ENCODE peak calls at places on chromosome 17, in four cellular contexts. One of them, this sample, is unnamed.

GRCh38 chr17:72373910-72374741 is 253.3 kb downstream of the SOX9 start:
- DNase-seq in GM04504: no peak
- DNase-seq in anterior cingulate cortex: no peak
- DNase-seq in Calu3: no peak
- DNase-seq in this sample: no peak

GRCh38 chr17:73681946-73682345 is 37.7 kb upstream of the SDK2 start:
- DNase-seq in GM04504: no peak
- DNase-seq in anterior cingulate cortex: no peak
- DNase-seq in Calu3: no peak
- DNase-seq in this sample: no peak

GRCh38 chr17:32551186-32551955 is 64.6 kb downstream of the CDK5R1 start:
- DNase-seq in GM04504: no peak
- DNase-seq in anterior cingulate cortex: no peak
- DNase-seq in Calu3: peak
- DNase-seq in this sample: no peak

GRCh38 chr17:40551091-40551873 is 14.0 kb downstream of the CCR7 start:
- DNase-seq in GM04504: peak
- DNase-seq in anterior cingulate cortex: no peak
- DNase-seq in Calu3: no peak
- DNase-seq in this sample: peak

GRCh38 chr17:59406808-59407381 is 75.4 kb downstream of the YPEL2 start:
- DNase-seq in GM04504: no peak
- DNase-seq in anterior cingulate cortex: no peak
- DNase-seq in Calu3: peak
- DNase-seq in this sample: peak

GRCh38 chr17:33973491-33973890 is 281.6 kb upstream of the CCL2 start:
- DNase-seq in GM04504: no peak
- DNase-seq in anterior cingulate cortex: no peak
- DNase-seq in Calu3: no peak
- DNase-seq in this sample: no peak

GRCh38 chr17:21287703-21288449 is 3.4 kb downstream of the MAP2K3 start:
- DNase-seq in GM04504: peak
- DNase-seq in anterior cingulate cortex: no peak
- DNase-seq in Calu3: peak
- DNase-seq in this sample: peak

GRCh38 chr17:6910987-6911603 is 79.6 kb upstream of the TEKT1 start:
- DNase-seq in GM04504: no peak
- DNase-seq in anterior cingulate cortex: no peak
- DNase-seq in Calu3: no peak
- DNase-seq in this sample: peak

GRCh38 chr17:14014647-14015046 is 54.7 kb upstream of the COX10 start:
- DNase-seq in GM04504: no peak
- DNase-seq in anterior cingulate cortex: no peak
- DNase-seq in Calu3: no peak
- DNase-seq in this sample: no peak

GRCh38 chr17:57009737-57010445 is 32.0 kb downstream of the SCPEP1 start:
- DNase-seq in GM04504: peak
- DNase-seq in anterior cingulate cortex: no peak
- DNase-seq in Calu3: peak
- DNase-seq in this sample: peak

GRCh38 chr17:63697341-63698286 is 2.3 kb downstream of the LIMD2 start:
- DNase-seq in GM04504: no peak
- DNase-seq in anterior cingulate cortex: no peak
- DNase-seq in Calu3: peak
- DNase-seq in this sample: no peak

GRCh38 chr17:39823407-39824054 is 40.6 kb downstream of the IKZF3 start:
- DNase-seq in GM04504: no peak
- DNase-seq in anterior cingulate cortex: no peak
- DNase-seq in Calu3: peak
- DNase-seq in this sample: no peak

GRCh38 chr17:33438578-33438977 is 145.5 kb upstream of the ASIC2 start:
- DNase-seq in GM04504: no peak
- DNase-seq in anterior cingulate cortex: no peak
- DNase-seq in Calu3: no peak
- DNase-seq in this sample: no peak

GRCh38 chr17:50593321-50593720 is 32.8 kb downstream of the CACNA1G start:
- DNase-seq in GM04504: no peak
- DNase-seq in anterior cingulate cortex: no peak
- DNase-seq in Calu3: peak
- DNase-seq in this sample: no peak

GRCh38 chr17:14818469-14818868 is 446.7 kb downstream of the PMP22 start:
- DNase-seq in GM04504: no peak
- DNase-seq in anterior cingulate cortex: no peak
- DNase-seq in Calu3: no peak
- DNase-seq in this sample: no peak

GRCh38 chr17:40564195-40564882 is 933 bp downstream of the CCR7 start:
- DNase-seq in GM04504: no peak
- DNase-seq in anterior cingulate cortex: no peak
- DNase-seq in Calu3: peak
- DNase-seq in this sample: no peak

GRCh38 chr17:47978324-47978723 is 7.4 kb downstream of the CDK5RAP3 start:
- DNase-seq in GM04504: no peak
- DNase-seq in anterior cingulate cortex: peak
- DNase-seq in Calu3: peak
- DNase-seq in this sample: peak

GRCh38 chr17:32831223-32831622 is 45.7 kb downstream of the MYO1D start:
- DNase-seq in GM04504: no peak
- DNase-seq in anterior cingulate cortex: no peak
- DNase-seq in Calu3: no peak
- DNase-seq in this sample: no peak

GRCh38 chr17:83109793-83110645 is 30.6 kb downstream of the METRNL start:
- DNase-seq in GM04504: peak
- DNase-seq in anterior cingulate cortex: no peak
- DNase-seq in Calu3: peak
- DNase-seq in this sample: peak

GRCh38 chr17:80942360-80943345 is 49.0 kb upstream of the CHMP6 start:
- DNase-seq in GM04504: peak
- DNase-seq in anterior cingulate cortex: no peak
- DNase-seq in Calu3: no peak
- DNase-seq in this sample: peak

GRCh38 chr17:75731716-75732498 is 10.6 kb downstream of the ITGB4 start:
- DNase-seq in GM04504: no peak
- DNase-seq in anterior cingulate cortex: no peak
- DNase-seq in Calu3: no peak
- DNase-seq in this sample: no peak

GRCh38 chr17:59800530-59800942 is 92.2 kb downstream of the TUBD1 start:
- DNase-seq in GM04504: no peak
- DNase-seq in anterior cingulate cortex: no peak
- DNase-seq in Calu3: no peak
- DNase-seq in this sample: no peak

GRCh38 chr17:28727727-28728363 is 743 bp upstream of the NEK8 start:
- DNase-seq in GM04504: peak
- DNase-seq in anterior cingulate cortex: no peak
- DNase-seq in Calu3: peak
- DNase-seq in this sample: no peak

GRCh38 chr17:9346296-9346926 is 229.2 kb downstream of the STX8 start:
- DNase-seq in GM04504: peak
- DNase-seq in anterior cingulate cortex: no peak
- DNase-seq in Calu3: no peak
- DNase-seq in this sample: no peak

GRCh38 chr17:63447688-63448005 is 1.5 kb upstream of the CYB561 start:
- DNase-seq in GM04504: no peak
- DNase-seq in anterior cingulate cortex: no peak
- DNase-seq in Calu3: no peak
- DNase-seq in this sample: no peak

GRCh38 chr17:77831497-77832179 is 126.9 kb upstream of the TNRC6C start:
- DNase-seq in GM04504: no peak
- DNase-seq in anterior cingulate cortex: no peak
- DNase-seq in Calu3: peak
- DNase-seq in this sample: peak

GRCh38 chr17:82242977-82243647 is 14.3 kb downstream of the SLC16A3 start:
- DNase-seq in GM04504: peak
- DNase-seq in anterior cingulate cortex: no peak
- DNase-seq in Calu3: no peak
- DNase-seq in this sample: peak

GRCh38 chr17:35819456-35819855 is 10.2 kb downstream of the TAF15 start:
- DNase-seq in GM04504: no peak
- DNase-seq in anterior cingulate cortex: no peak
- DNase-seq in Calu3: no peak
- DNase-seq in this sample: no peak

GRCh38 chr17:68849673-68850260 is 105.4 kb downstream of the ABCA8 start:
- DNase-seq in GM04504: peak
- DNase-seq in anterior cingulate cortex: no peak
- DNase-seq in Calu3: peak
- DNase-seq in this sample: no peak

GRCh38 chr17:5715478-5715877 is 131.2 kb upstream of the NLRP1 start:
- DNase-seq in GM04504: no peak
- DNase-seq in anterior cingulate cortex: no peak
- DNase-seq in Calu3: no peak
- DNase-seq in this sample: no peak

GRCh38 chr17:62680541-62681052 is 53.1 kb downstream of the MRC2 start:
- DNase-seq in GM04504: no peak
- DNase-seq in anterior cingulate cortex: no peak
- DNase-seq in Calu3: peak
- DNase-seq in this sample: no peak

GRCh38 chr17:81419886-81420768 is 24.9 kb downstream of the BAHCC1 start:
- DNase-seq in GM04504: no peak
- DNase-seq in anterior cingulate cortex: no peak
- DNase-seq in Calu3: no peak
- DNase-seq in this sample: no peak

GRCh38 chr17:3866269-3866668 is 20.2 kb upstream of the NCBP3 start:
- DNase-seq in GM04504: no peak
- DNase-seq in anterior cingulate cortex: no peak
- DNase-seq in Calu3: no peak
- DNase-seq in this sample: no peak

This sample was measured in fibroblast of the conjunctiva.